ENCODE peak calls at places on chromosomes 6 and 20, in eight cellular contexts. F, M, R, D, S, E, Z and N are unnamed samples.
A peak's percentile ranks its signal among the peaks of the same experiment; 100 is the strongest.

GRCh38 chr6:35919827-35920751 is 809 bp downstream of the SRPK1 start:
- DNase-seq in Z (peak; percentile 35), S (peak; percentile 63), D (no peak), F (no peak), M (peak; percentile 76), E (peak; percentile 77), R (peak; percentile 74), N (peak; percentile 83)

GRCh38 chr20:43820742-43821330 is 93.8 kb upstream of the TOX2 start:
- DNase-seq in E (no peak), Z (no peak), M (no peak), D (no peak), F (no peak), S (no peak), R (no peak), N (peak; percentile 58)

GRCh38 chr20:53939554-53940355 is 130.6 kb downstream of the BCAS1 start:
- DNase-seq in R (peak; percentile 95), D (peak; percentile 88), F (peak; percentile 93), M (peak; percentile 97), E (peak; percentile 97), Z (peak; percentile 26), S (peak; percentile 90), N (peak; percentile 100)

GRCh38 chr6:26097268-26097875 is 10.1 kb downstream of the HFE start:
- DNase-seq in D (peak; percentile 55), Z (peak; percentile 37), E (peak; percentile 72), F (no peak), R (peak; percentile 86), S (peak; percentile 61), M (peak; percentile 83), N (peak; percentile 78)

GRCh38 chr6:111461860-111462259 is 21.2 kb downstream of the REV3L start:
- DNase-seq in S (no peak), R (no peak), F (no peak), D (no peak), Z (no peak), M (peak; percentile 16), E (no peak), N (no peak)

GRCh38 chr20:48761023-48761785 is 66.6 kb downstream of the PREX1 start:
- DNase-seq in D (no peak), S (no peak), F (no peak), R (no peak), Z (peak; percentile 26), M (no peak), E (peak; percentile 46), N (no peak)

GRCh38 chr6:34324738-34325444 is 67.6 kb downstream of the NUDT3 start:
- DNase-seq in D (no peak), S (peak; percentile 9), R (peak; percentile 88), M (peak; percentile 61), E (no peak), F (no peak), Z (no peak), N (no peak)

GRCh38 chr6:161407581-161407980 is 133.7 kb upstream of the AGPAT4 start:
- DNase-seq in R (no peak), D (no peak), M (peak; percentile 69), S (peak; percentile 62), E (no peak), F (no peak), Z (no peak), N (peak; percentile 48)

GRCh38 chr6:17311595-17312311 is 30.6 kb downstream of the RBM24 start:
- DNase-seq in M (peak; percentile 4), E (no peak), D (no peak), S (peak; percentile 68), F (no peak), Z (no peak), R (peak; percentile 69), N (no peak)

GRCh38 chr6:32906539-32906938 is 34.3 kb downstream of the HLA-DMB start:
- DNase-seq in R (no peak), F (peak; percentile 48), E (no peak), Z (no peak), S (peak; percentile 38), M (peak; percentile 65), D (no peak), N (peak; percentile 63)

GRCh38 chr20:50095476-50096078 is 17.4 kb downstream of the UBE2V1 start:
- DNase-seq in D (no peak), M (no peak), S (no peak), F (no peak), E (no peak), R (no peak), Z (no peak), N (no peak)

GRCh38 chr6:126427713-126428112 is 87.8 kb downstream of the CENPW start:
- DNase-seq in D (no peak), M (no peak), S (no peak), Z (no peak), R (no peak), E (no peak), F (no peak), N (no peak)

GRCh38 chr20:59145926-59146800 is 17.5 kb upstream of the ZNF831 start:
- DNase-seq in Z (peak; percentile 44), D (no peak), S (no peak), F (no peak), M (no peak), R (peak; percentile 58), E (no peak), N (no peak)

GRCh38 chr6:149508485-149508884 is 23.7 kb upstream of the ZC3H12D start:
- DNase-seq in R (no peak), F (no peak), Z (peak; percentile 23), M (no peak), D (no peak), E (no peak), S (no peak), N (no peak)

GRCh38 chr6:130188207-130188899 is 34.4 kb downstream of the SAMD3 start:
- DNase-seq in R (no peak), F (no peak), M (no peak), E (no peak), Z (no peak), S (no peak), D (no peak), N (no peak)

GRCh38 chr6:3500262-3501001 is 43.6 kb upstream of the SLC22A23 start:
- DNase-seq in S (no peak), Z (no peak), M (peak; percentile 84), F (no peak), R (peak; percentile 67), D (no peak), E (no peak), N (peak; percentile 88)

GRCh38 chr6:160804639-160805038 is 102.6 kb downstream of the PLG start:
- DNase-seq in M (no peak), Z (no peak), F (no peak), S (no peak), R (no peak), D (no peak), E (no peak), N (no peak)

GRCh38 chr20:20663841-20664240 is 48.6 kb downstream of the RALGAPA2 start:
- DNase-seq in E (no peak), D (no peak), R (no peak), S (no peak), Z (no peak), M (peak; percentile 9), F (no peak), N (no peak)

GRCh38 chr6:3281669-3282460 is 23.1 kb downstream of the PSMG4 start:
- DNase-seq in S (peak; percentile 91), R (no peak), F (no peak), D (no peak), Z (no peak), M (peak; percentile 95), E (no peak), N (peak; percentile 97)

GRCh38 chr6:113734886-113735481 is 122.2 kb upstream of the MARCKS start:
- DNase-seq in M (peak; percentile 60), D (no peak), Z (no peak), R (no peak), F (no peak), E (no peak), S (peak; percentile 4), N (no peak)

GRCh38 chr6:169291639-169292339 is 38.1 kb upstream of the THBS2 start:
- DNase-seq in D (no peak), R (peak; percentile 22), E (no peak), Z (no peak), F (no peak), S (no peak), M (peak; percentile 36), N (no peak)

GRCh38 chr20:48107560-48107959 is 322.3 kb upstream of the SULF2 start:
- DNase-seq in D (no peak), F (no peak), Z (no peak), E (no peak), R (no peak), S (no peak), M (no peak), N (peak; percentile 56)

GRCh38 chr6:36121752-36122494 is 8.4 kb upstream of the MAPK13 start:
- DNase-seq in M (no peak), E (no peak), S (no peak), R (no peak), F (no peak), D (no peak), Z (no peak), N (no peak)

GRCh38 chr6:131652472-131652871 is 15.4 kb downstream of the ENPP3 start:
- DNase-seq in M (peak; percentile 53), D (no peak), E (peak; percentile 66), R (no peak), F (no peak), S (no peak), Z (no peak), N (peak; percentile 83)

GRCh38 chr20:62776692-62777527 is 19.4 kb upstream of the MRGBP start:
- DNase-seq in E (peak; percentile 58), Z (no peak), F (no peak), S (no peak), D (peak; percentile 75), R (peak; percentile 66), M (no peak), N (peak; percentile 62)

GRCh38 chr20:25270829-25271251 is 23.0 kb downstream of the PYGB start:
- DNase-seq in S (no peak), E (peak; percentile 15), Z (no peak), R (peak; percentile 43), M (no peak), D (no peak), F (no peak), N (no peak)